ENCODE peak calls at places on chromosome 16, in five cellular contexts. N is H4; F is stimulated activated CD8-positive, alpha-beta memory T cell treated with anti-CD3 and anti-CD28 coated beads, Interleukin-4, amount 100 ng/mL, for 1 hour; A is PC-9; P is NCI-H1436. D is an unnamed sample.

GRCh38 chr16:600781-601180 is 10.9 kb downstream of the RAB40C start:
- DNase-seq in F (no peak), P (no peak), N (no peak), A (no peak), D (no peak)

GRCh38 chr16:58850019-58850626 is 116.0 kb upstream of the GOT2 start:
- DNase-seq in P (no peak), A (no peak), F (no peak), N (no peak), D (no peak)

GRCh38 chr16:57023541-57024249 is 34.3 kb downstream of the NLRC5 start:
- DNase-seq in N (no peak), F (peak; percentile 42), P (no peak), A (no peak), D (no peak)

GRCh38 chr16:12215302-12216105 is 239.0 kb downstream of the SNX29 start:
- DNase-seq in F (no peak), P (no peak), N (no peak), A (no peak), D (no peak)

GRCh38 chr16:83002351-83003334 is 375.9 kb downstream of the CDH13 start:
- DNase-seq in P (no peak), A (no peak), F (no peak), N (peak; percentile 67), D (no peak)

GRCh38 chr16:7148606-7149005 is 184.0 kb upstream of the RBFOX1 start:
- DNase-seq in A (no peak), F (no peak), P (no peak), N (no peak), D (no peak)

GRCh38 chr16:24681793-24682192 is 47.7 kb upstream of the TNRC6A start:
- DNase-seq in N (no peak), A (peak; percentile 94), P (no peak), F (no peak), D (peak; percentile 24)

GRCh38 chr16:52567193-52567592 is 20.2 kb upstream of the TOX3 start:
- DNase-seq in N (no peak), P (no peak), F (no peak), A (no peak), D (no peak)

GRCh38 chr16:85377388-85378144 is 235.6 kb upstream of the GSE1 start:
- DNase-seq in N (peak; percentile 56), F (no peak), P (no peak), A (no peak), D (no peak)

GRCh38 chr16:1211451-1212268 is 13.4 kb downstream of the TPSG1 start:
- DNase-seq in A (no peak), N (no peak), F (no peak), P (no peak), D (no peak)

GRCh38 chr16:11464241-11464640 is 119.0 kb downstream of the RMI2 start:
- DNase-seq in P (no peak), A (no peak), N (no peak), F (no peak), D (no peak)